ENCODE peak calls at places on chromosome 19, in five cellular contexts. G is body of pancreas; O is activated CD4-positive, alpha-beta T cell treated with anti-CD3 and anti-CD28 coated beads, Interleukin-2, amount 50 U/mL, for 24 hours; Z is omental fat pad; V is CMK. W is an unnamed sample.

GRCh38 chr19:40192758-40193586 is 1.7 kb downstream of the MAP3K10 start:
- DNase-seq in G (no peak), O (no peak), Z (no peak), V (no peak), W (no peak)

GRCh38 chr19:49761625-49762311 is 1.3 kb downstream of the TSKS start:
- DNase-seq in G (no peak), O (no peak), Z (no peak), V (no peak), W (no peak)

GRCh38 chr19:13872695-13873389 is 4.1 kb upstream of the NANOS3 start:
- DNase-seq in G (peak), O (no peak), Z (no peak), V (no peak), W (no peak)

GRCh38 chr19:48963371-48964204 is 1.5 kb upstream of the FTL start:
- DNase-seq in G (peak), O (peak), Z (peak), V (peak), W (peak)

GRCh38 chr19:42198676-42199439 is 18.6 kb downstream of the DEDD2 start:
- DNase-seq in G (no peak), O (peak), Z (no peak), V (peak), W (peak)

GRCh38 chr19:35717665-35718344 is at the start of gene KMT2B:
- DNase-seq in G (no peak), O (no peak), Z (no peak), V (no peak), W (peak)

GRCh38 chr19:7986321-7987083 is 18.9 kb downstream of the ELAVL1 start:
- DNase-seq in G (no peak), O (no peak), Z (no peak), V (no peak), W (no peak)

GRCh38 chr19:11361771-11362731 is 6.8 kb downstream of the PLPPR2 start:
- DNase-seq in G (no peak), O (no peak), Z (no peak), V (no peak), W (no peak)

GRCh38 chr19:50870417-50871089 is 2.7 kb upstream of the KLK2 start:
- DNase-seq in G (peak), O (no peak), Z (no peak), V (no peak), W (peak)

GRCh38 chr19:4208385-4209094 is 20.8 kb upstream of the EBI3 start:
- DNase-seq in G (no peak), O (no peak), Z (no peak), V (no peak), W (no peak)

GRCh38 chr19:14150770-14151661 is 14.6 kb upstream of the ASF1B start:
- DNase-seq in G (no peak), O (no peak), Z (no peak), V (no peak), W (no peak)

GRCh38 chr19:39111593-39112199 is 13.9 kb upstream of the PAK4 start:
- DNase-seq in G (peak), O (no peak), Z (no peak), V (no peak), W (no peak)

GRCh38 chr19:41263042-41263849 is 926 bp upstream of the HNRNPUL1 start:
- DNase-seq in G (peak), O (peak), Z (peak), V (peak), W (peak)

GRCh38 chr19:35459414-35460082 is 11.5 kb downstream of the FFAR2 start:
- DNase-seq in G (peak), O (no peak), Z (no peak), V (no peak), W (no peak)

GRCh38 chr19:12052571-12053169 is at the start of gene ZNF878:
- DNase-seq in G (peak), O (peak), Z (peak), V (peak), W (peak)

GRCh38 chr19:46481187-46481586 is 9.8 kb upstream of the PNMA8A start:
- DNase-seq in G (no peak), O (no peak), Z (no peak), V (no peak), W (no peak)

GRCh38 chr19:17325881-17326594 is 8.6 kb downstream of the ANO8 start:
- DNase-seq in G (peak), O (no peak), Z (no peak), V (no peak), W (no peak)

GRCh38 chr19:14089412-14089661 is 1.2 kb downstream of the SAMD1 start:
- DNase-seq in G (no peak), O (peak), Z (no peak), V (no peak), W (no peak)

GRCh38 chr19:38587562-38587961 is 30.2 kb downstream of the MAP4K1 start:
- DNase-seq in G (no peak), O (no peak), Z (no peak), V (no peak), W (no peak)

GRCh38 chr19:29260477-29261317 is 47.7 kb upstream of the UQCRFS1 start:
- DNase-seq in G (no peak), O (no peak), Z (no peak), V (peak), W (no peak)

GRCh38 chr19:32012206-32012605 is 333.2 kb upstream of the ZNF507 start:
- DNase-seq in G (no peak), O (no peak), Z (no peak), V (no peak), W (no peak)

GRCh38 chr19:612941-613340 is 20.4 kb downstream of the POLRMT start:
- DNase-seq in G (no peak), O (no peak), Z (no peak), V (no peak), W (no peak)

GRCh38 chr19:57830071-57830602 is at the start of gene ZNF587B:
- DNase-seq in G (peak), O (no peak), Z (peak), V (no peak), W (peak)

GRCh38 chr19:18677156-18677555 is 6.3 kb upstream of the CRTC1 start:
- DNase-seq in G (no peak), O (no peak), Z (no peak), V (no peak), W (no peak)

GRCh38 chr19:54638683-54639082 is 8.4 kb downstream of the LILRB1 start:
- DNase-seq in G (no peak), O (no peak), Z (no peak), V (no peak), W (no peak)

GRCh38 chr19:22606212-22606553 is 27.9 kb upstream of the ZNF492 start:
- DNase-seq in G (no peak), O (no peak), Z (no peak), V (no peak), W (no peak)

GRCh38 chr19:11066326-11066725 is 22.9 kb upstream of the LDLR start:
- DNase-seq in G (peak), O (no peak), Z (no peak), V (no peak), W (no peak)

GRCh38 chr19:10968527-10969081 is 7.8 kb downstream of the SMARCA4 start:
- DNase-seq in G (no peak), O (no peak), Z (no peak), V (no peak), W (peak)

GRCh38 chr19:2552859-2553258 is 76.9 kb downstream of the GADD45B start:
- DNase-seq in G (no peak), O (peak), Z (no peak), V (peak), W (peak)

W was measured in GM06990.